ENCODE peak calls at places on chromosomes 16 and 17, in four cellular contexts. V, A, Y and E are unnamed samples.

GRCh38 chr17:66557886-66558285 is 255.5 kb downstream of the PRKCA start:
- DNase-seq in V (no peak), A (no peak), Y (no peak), E (no peak)

GRCh38 chr17:3535253-3535995 is 22.2 kb downstream of the TRPV3 start:
- DNase-seq in V (peak), A (peak), Y (peak), E (peak)

GRCh38 chr17:21066394-21066793 is 23.6 kb upstream of the USP22 start:
- DNase-seq in V (no peak), A (no peak), Y (no peak), E (no peak)

GRCh38 chr17:4728124-4728523 is 3.1 kb upstream of the MED11 start:
- DNase-seq in V (peak), A (peak), Y (no peak), E (no peak)

GRCh38 chr17:44199553-44200477 is at the start of gene ATXN7L3:
- DNase-seq in V (peak), A (peak), Y (peak), E (peak)

GRCh38 chr16:7335991-7336634 is 3.5 kb downstream of the RBFOX1 start:
- DNase-seq in V (no peak), A (no peak), Y (no peak), E (no peak)

GRCh38 chr17:6591599-6592158 is 35.3 kb upstream of the PITPNM3 start:
- DNase-seq in V (no peak), A (peak), Y (no peak), E (no peak)

GRCh38 chr17:77750427-77751043 is 208.0 kb upstream of the TNRC6C start:
- DNase-seq in V (no peak), A (no peak), Y (no peak), E (no peak)

GRCh38 chr16:85553436-85554113 is 59.5 kb upstream of the GSE1 start:
- DNase-seq in V (peak), A (peak), Y (peak), E (peak)

GRCh38 chr16:83574388-83574787 is 233.4 kb upstream of the HSBP1 start:
- DNase-seq in V (no peak), A (peak), Y (no peak), E (no peak)

GRCh38 chr17:28120766-28121165 is 78.3 kb downstream of the NLK start:
- DNase-seq in V (no peak), A (no peak), Y (no peak), E (no peak)

GRCh38 chr17:37273419-37274051 is 102.2 kb upstream of the C17orf78 start:
- DNase-seq in V (no peak), A (peak), Y (no peak), E (no peak)

GRCh38 chr17:57629470-57629869 is 115.6 kb downstream of the CCDC182 start:
- DNase-seq in V (peak), A (no peak), Y (no peak), E (no peak)

GRCh38 chr17:21019976-21020575 is 22.7 kb downstream of the USP22 start:
- DNase-seq in V (peak), A (no peak), Y (peak), E (no peak)

GRCh38 chr17:74579910-74580309 is 12.2 kb downstream of the CD300LD start:
- DNase-seq in V (no peak), A (no peak), Y (no peak), E (no peak)

GRCh38 chr16:88747588-88748301 is 37.3 kb downstream of the PIEZO1 start:
- DNase-seq in V (peak), A (no peak), Y (no peak), E (no peak)

GRCh38 chr17:27585153-27585681 is 45.8 kb upstream of the LGALS9 start:
- DNase-seq in V (peak), A (no peak), Y (no peak), E (no peak)

GRCh38 chr16:87877942-87878507 is 8.7 kb upstream of the SLC7A5 start:
- DNase-seq in V (peak), A (no peak), Y (no peak), E (no peak)

GRCh38 chr16:73319747-73320146 is 271.8 kb upstream of the ZFHX3 start:
- DNase-seq in V (peak), A (no peak), Y (no peak), E (no peak)

GRCh38 chr16:56841659-56842058 is 23.3 kb upstream of the SLC12A3 start:
- DNase-seq in V (no peak), A (no peak), Y (no peak), E (no peak)

GRCh38 chr16:83420206-83420760 is 387.5 kb upstream of the HSBP1 start:
- DNase-seq in V (no peak), A (peak), Y (no peak), E (no peak)

GRCh38 chr16:30893082-30893743 is 664 bp downstream of the BCL7C start:
- DNase-seq in V (peak), A (no peak), Y (no peak), E (no peak)

GRCh38 chr17:45759761-45760160 is 24.4 kb upstream of the CRHR1 start:
- DNase-seq in V (no peak), A (no peak), Y (no peak), E (no peak)

GRCh38 chr17:81387235-81388060 is 7.8 kb upstream of the BAHCC1 start:
- DNase-seq in V (peak), A (peak), Y (peak), E (peak)

GRCh38 chr17:73748521-73748920 is 104.3 kb upstream of the SDK2 start:
- DNase-seq in V (no peak), A (no peak), Y (no peak), E (no peak)

GRCh38 chr17:50059256-50059655 is 3.3 kb downstream of the ITGA3 start:
- DNase-seq in V (no peak), A (no peak), Y (no peak), E (no peak)

GRCh38 chr17:14427914-14428639 is 127.2 kb downstream of the HS3ST3B1 start:
- DNase-seq in V (peak), A (no peak), Y (no peak), E (no peak)

GRCh38 chr17:12510535-12510934 is 155.2 kb upstream of the MYOCD start:
- DNase-seq in V (no peak), A (peak), Y (no peak), E (no peak)

GRCh38 chr16:31876955-31877828 is 3.6 kb downstream of the ZNF267 start:
- DNase-seq in V (peak), A (peak), Y (no peak), E (no peak)

GRCh38 chr17:75587718-75588545 is at the start of gene MYO15B:
- DNase-seq in V (no peak), A (no peak), Y (peak), E (peak)
- H3K4me3 ChIP-seq in V (peak), A (peak), Y (peak), E (peak)

DNA sequence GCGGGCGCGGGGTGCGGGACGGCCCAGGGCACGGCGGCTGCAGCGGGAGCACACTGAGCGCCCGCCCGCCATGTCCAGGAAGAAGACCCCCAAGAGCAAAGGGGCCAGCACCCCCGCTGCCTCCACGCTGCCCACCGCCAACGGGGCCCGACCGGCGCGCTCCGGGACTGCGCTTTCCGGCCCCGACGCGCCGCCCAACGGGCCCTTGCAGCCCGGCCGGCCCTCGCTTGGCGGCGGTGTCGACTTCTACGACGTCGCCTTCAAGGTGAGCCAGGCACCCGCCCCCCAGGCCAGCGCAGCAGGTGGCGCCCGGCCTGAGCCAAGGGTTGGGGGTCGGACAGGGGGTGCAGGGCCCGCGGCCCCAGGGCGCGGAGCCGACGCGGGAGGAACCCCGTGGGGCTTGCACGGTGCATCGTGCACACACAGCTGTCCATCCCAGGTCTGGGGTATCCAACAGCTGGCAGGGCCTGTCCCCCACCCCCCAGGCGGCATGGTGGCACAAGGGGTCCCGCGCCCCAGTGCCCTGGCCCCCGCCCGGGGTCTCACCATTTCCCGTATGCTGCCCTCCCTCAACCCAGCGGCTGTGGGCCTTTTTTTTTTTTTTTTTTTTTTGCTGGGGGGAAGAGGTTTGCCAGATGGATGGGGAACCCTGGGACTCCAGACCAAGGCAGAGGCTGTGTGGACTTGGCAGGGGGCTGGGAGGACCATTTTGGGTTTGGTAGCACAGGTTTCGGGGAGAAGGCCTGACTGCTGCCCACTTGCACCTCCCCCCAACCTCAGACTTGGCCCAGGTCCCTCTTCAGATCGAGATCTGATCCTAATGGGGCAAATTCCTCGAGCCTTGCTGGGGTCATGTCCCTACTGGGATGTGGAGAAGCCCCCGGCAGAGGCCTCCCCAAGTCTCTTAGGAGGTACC is 547 bp downstream of the RAB26 start:
- DNase-seq in V (peak), A (no peak), Y (no peak), E (no peak)
- H3K4me3 ChIP-seq in V (peak), A (peak), Y (peak), E (peak)

GRCh38 chr17:61429274-61429673 is 22.9 kb upstream of the TBX4 start:
- DNase-seq in V (no peak), A (no peak), Y (no peak), E (no peak)
- H3K4me3 ChIP-seq in V (no peak), A (no peak), Y (no peak), E (no peak)

GRCh38 chr16:78520470-78520869 is 421.0 kb downstream of the WWOX start:
- DNase-seq in V (no peak), A (no peak), Y (no peak), E (no peak)

GRCh38 chr16:78515421-78515820 is 416.0 kb downstream of the WWOX start:
- DNase-seq in V (no peak), A (no peak), Y (no peak), E (no peak)

GRCh38 chr16:78519896-78520295 is 420.4 kb downstream of the WWOX start:
- DNase-seq in V (no peak), A (no peak), Y (no peak), E (no peak)

GRCh38 chr16:78513838-78514237 is 414.4 kb downstream of the WWOX start:
- DNase-seq in V (no peak), A (no peak), Y (no peak), E (no peak)

GRCh38 chr16:78516006-78516405 is 416.6 kb downstream of the WWOX start:
- DNase-seq in V (no peak), A (no peak), Y (no peak), E (no peak)
- H3K4me3 ChIP-seq in V (no peak), A (no peak), Y (no peak), E (no peak)